ENCODE peak calls at places on chromosome 7, in four cellular contexts. S is mesothelial cell of epicardium, O is adrenal gland, F is AG10803. V is an unnamed sample.

GRCh38 chr7:73567701-73568685 is 10.4 kb downstream of the TBL2 start:
- DNase-seq in S (no peak), O (no peak), F (peak), V (no peak)

GRCh38 chr7:24830440-24831050 is 73.3 kb upstream of the GSDME start:
- DNase-seq in S (no peak), F (no peak), O (no peak), V (no peak)

GRCh38 chr7:84529480-84530205 is 335.1 kb upstream of the SEMA3A start:
- DNase-seq in O (no peak), F (peak), S (no peak), V (no peak)

GRCh38 chr7:105097619-105098018 is 83.6 kb downstream of the KMT2E start:
- DNase-seq in S (no peak), F (peak), O (no peak), V (no peak)

GRCh38 chr7:91408388-91409154 is 144.3 kb downstream of the FZD1 start:
- DNase-seq in S (no peak), F (no peak), O (no peak), V (no peak)

GRCh38 chr7:40996330-40996729 is 706.6 kb downstream of the INHBA start:
- DNase-seq in O (no peak), S (no peak), F (no peak), V (no peak)

GRCh38 chr7:42272793-42273665 is 36.0 kb upstream of the GLI3 start:
- DNase-seq in O (no peak), F (peak), S (no peak), V (no peak)

GRCh38 chr7:30027065-30027456 is 559 bp upstream of the FKBP14 start:
- DNase-seq in O (peak), F (peak), S (no peak), V (no peak)

GRCh38 chr7:94297397-94297838 is 97.3 kb upstream of the COL1A2 start:
- DNase-seq in O (peak), F (peak), S (no peak), V (no peak)

GRCh38 chr7:46633816-46634215 is 712.7 kb upstream of the IGFBP3 start:
- DNase-seq in O (no peak), F (no peak), S (no peak), V (no peak)

GRCh38 chr7:41874206-41874770 is 171.4 kb upstream of the INHBA start:
- DNase-seq in F (peak), O (no peak), S (no peak), V (no peak)

GRCh38 chr7:74225400-74225799 is 15.6 kb downstream of the LAT2 start:
- DNase-seq in O (no peak), S (no peak), F (no peak), V (no peak)

GRCh38 chr7:102841290-102841689 is 71.5 kb upstream of the LRRC17 start:
- DNase-seq in S (peak), F (no peak), O (no peak), V (no peak)

GRCh38 chr7:102042016-102042656 is 224.7 kb downstream of the CUX1 start:
- DNase-seq in O (no peak), F (peak), S (no peak), V (no peak)

GRCh38 chr7:45039106-45039505 is 39.1 kb downstream of the CCM2 start:
- DNase-seq in O (no peak), S (no peak), F (no peak), V (no peak)

GRCh38 chr7:17022915-17023314 is 141.1 kb upstream of the AGR3 start:
- DNase-seq in F (no peak), O (no peak), S (no peak), V (no peak)

GRCh38 chr7:86930554-86931307 is 128.7 kb downstream of the ELAPOR2 start:
- DNase-seq in S (no peak), O (no peak), F (peak), V (no peak)

GRCh38 chr7:100600222-100601038 is 1.7 kb upstream of the PCOLCE start:
- DNase-seq in O (no peak), S (no peak), F (no peak), V (no peak)

GRCh38 chr7:66974986-66975590 is 20.3 kb downstream of the SBDS start:
- DNase-seq in O (no peak), F (no peak), S (no peak), V (no peak)

GRCh38 chr7:159040146-159040545 is 104.5 kb downstream of the VIPR2 start:
- DNase-seq in S (no peak), O (peak), F (no peak), V (no peak)

GRCh38 chr7:6205921-6206660 is 66.3 kb downstream of the CYTH3 start:
- DNase-seq in O (no peak), F (peak), S (no peak), V (no peak)

GRCh38 chr7:44754802-44755697 is 6.4 kb downstream of the ZMIZ2 start:
- DNase-seq in S (no peak), F (no peak), O (no peak), V (no peak)

GRCh38 chr7:151051108-151051507 is 2.8 kb downstream of the ASIC3 start:
- DNase-seq in S (peak), O (peak), F (peak), V (peak)

GRCh38 chr7:27640914-27641570 is 21.6 kb downstream of the HIBADH start:
- DNase-seq in F (peak), O (no peak), S (no peak), V (no peak)

GRCh38 chr7:105218939-105219770 is 169.6 kb downstream of the SRPK2 start:
- DNase-seq in F (no peak), O (no peak), S (no peak), V (no peak)

GRCh38 chr7:42237162-42237821 is at the start of gene GLI3:
- DNase-seq in S (peak), F (peak), O (peak), V (peak)

GRCh38 chr7:130493275-130493868 is 1.5 kb downstream of the MEST start:
- DNase-seq in S (no peak), O (no peak), F (peak), V (no peak)

GRCh38 chr7:156219307-156220077 is 407.2 kb upstream of the SHH start:
- DNase-seq in S (no peak), F (no peak), O (no peak), V (no peak)

GRCh38 chr7:138625084-138625848 is 75.9 kb downstream of the SVOPL start:
- DNase-seq in F (no peak), S (no peak), O (no peak), V (no peak)

GRCh38 chr7:100863406-100863950 is 3.7 kb upstream of the TRIP6 start:
- DNase-seq in O (no peak), S (no peak), F (no peak), V (no peak)

GRCh38 chr7:107560898-107561516 is 2.7 kb downstream of the COG5 start:
- DNase-seq in F (no peak), O (no peak), S (no peak), V (no peak)

GRCh38 chr7:131943616-131944015 is 387.2 kb upstream of the PODXL start:
- DNase-seq in O (no peak), F (no peak), S (no peak), V (no peak)

GRCh38 chr7:64314493-64315020 is 796 bp downstream of the ZNF736 start:
- DNase-seq in S (no peak), F (no peak), O (no peak), V (no peak)

GRCh38 chr7:123285076-123285700 is 85.4 kb upstream of the SLC13A1 start:
- DNase-seq in F (no peak), S (no peak), O (no peak), V (no peak)
- TF ChIP-seq CTCF in F (no peak), S (no peak), O (no peak), V (no peak)

GRCh38 chr7:69622960-69623359 is 24.7 kb downstream of the AUTS2 start:
- DNase-seq in S (no peak), F (peak), O (no peak), V (no peak)
- TF ChIP-seq CTCF in S (no peak), F (no peak), O (no peak), V (no peak)

GRCh38 chr7:963236-964078 is 9.0 kb upstream of the ADAP1 start:
- DNase-seq in F (no peak), S (no peak), O (no peak), V (no peak)
- TF ChIP-seq CTCF in F (no peak), S (no peak), O (no peak), V (no peak)

GRCh38 chr7:153943428-153944370 is 108.5 kb upstream of the DPP6 start:
- DNase-seq in F (no peak), O (no peak), S (no peak), V (no peak)
- TF ChIP-seq CTCF in F (no peak), O (no peak), S (no peak), V (no peak)